ENCODE peak calls at places on chromosomes 12 and 14, in four cellular contexts. P is cerebellum; B is activated T-cell treated with anti-CD3 and anti-CD28 coated beads, Interleukin-2, amount 50 U/mL, for 72 hours; Q is mucosa of descending colon. T is an unnamed sample.

GRCh38 chr14:24372701-24373416 is 4.9 kb downstream of the NFATC4 start:
- DNase-seq in P (no peak), B (no peak), Q (no peak), T (no peak)

GRCh38 chr12:11695321-11695720 is 45.8 kb downstream of the ETV6 start:
- DNase-seq in B (no peak), P (no peak), Q (no peak), T (no peak)

GRCh38 chr14:75440733-75441474 is 13.1 kb downstream of the JDP2 start:
- DNase-seq in P (no peak), B (no peak), Q (no peak), T (no peak)

GRCh38 chr14:28767239-28767850 is 758 bp downstream of the FOXG1 start:
- DNase-seq in P (no peak), Q (no peak), B (no peak), T (no peak)

GRCh38 chr12:102907918-102908317 is 9.1 kb downstream of the PAH start:
- DNase-seq in Q (no peak), B (no peak), P (no peak), T (no peak)

GRCh38 chr14:105974902-105975301 is 448.5 kb downstream of the TMEM121 start:
- DNase-seq in Q (peak), B (peak), P (no peak), T (no peak)

GRCh38 chr14:65940056-65940735 is 527.7 kb downstream of the FUT8 start:
- DNase-seq in P (no peak), Q (no peak), B (peak), T (no peak)

GRCh38 chr12:101743242-101743641 is 4.0 kb upstream of the SYCP3 start:
- DNase-seq in Q (no peak), P (no peak), B (no peak), T (no peak)

GRCh38 chr12:123571343-123571813 is 13.0 kb upstream of the TMED2 start:
- DNase-seq in P (no peak), B (no peak), Q (peak), T (no peak)

GRCh38 chr12:89236748-89237428 is 115.4 kb downstream of the DUSP6 start:
- DNase-seq in P (no peak), Q (no peak), B (no peak), T (no peak)

GRCh38 chr12:51217968-51218606 is at the start of gene POU6F1:
- DNase-seq in P (peak), B (peak), Q (peak), T (peak)

GRCh38 chr12:108133482-108133881 is 4.4 kb downstream of the WSCD2 start:
- DNase-seq in P (no peak), Q (no peak), B (no peak), T (no peak)

T was measured in Peyer's patch.